ENCODE peak calls at places on chromosomes 13 and 19, in five cellular contexts. P is GM23338, V is HepG2, K is K562, Q is PC-9. D is an unnamed sample.
A peak's percentile ranks its signal among the peaks of the same experiment; 100 is the strongest.

GRCh38 chr13:23810842-23811241 is 78.4 kb downstream of the MIPEP start:
- DNase-seq in K (no peak), Q (no peak), P (peak; percentile 48), V (no peak), D (no peak)

GRCh38 chr19:10211071-10211470 is 16.3 kb upstream of the DNMT1 start:
- DNase-seq in P (no peak), Q (no peak), V (no peak), K (no peak), D (no peak)

GRCh38 chr13:75702476-75702875 is 66.3 kb downstream of the LMO7 start:
- DNase-seq in Q (no peak), P (no peak), V (no peak), K (no peak), D (no peak)

GRCh38 chr19:50818859-50819472 is 4.6 kb downstream of the KLK1 start:
- DNase-seq in K (no peak), P (no peak), V (no peak), Q (no peak), D (no peak)

GRCh38 chr13:103156346-103156998 is 90.3 kb upstream of the SLC10A2 start:
- DNase-seq in K (no peak), P (no peak), Q (no peak), V (no peak), D (no peak)

GRCh38 chr13:90168953-90169352 is 1178.5 kb upstream of the MIR17HG start:
- DNase-seq in V (no peak), K (no peak), Q (no peak), P (no peak), D (no peak)

GRCh38 chr19:28350673-28351072 is 862.3 kb downstream of the UQCRFS1 start:
- DNase-seq in Q (no peak), V (no peak), P (no peak), K (no peak), D (no peak)

GRCh38 chr19:38320969-38321339 is 1.3 kb downstream of the KCNK6 start:
- DNase-seq in P (no peak), V (no peak), K (no peak), Q (no peak), D (no peak)

GRCh38 chr19:5345895-5346386 is 5.3 kb upstream of the PTPRS start:
- DNase-seq in V (no peak), P (no peak), Q (no peak), K (no peak), D (peak; percentile 84)

GRCh38 chr19:51456541-51457290 is 1.5 kb downstream of the SIGLEC8 start:
- DNase-seq in V (no peak), Q (no peak), P (no peak), K (no peak), D (no peak)

GRCh38 chr19:31504221-31504620 is 155.0 kb upstream of the TSHZ3 start:
- DNase-seq in P (no peak), K (no peak), V (no peak), Q (no peak), D (no peak)

GRCh38 chr19:48415395-48415794 is 21.9 kb downstream of the GRIN2D start:
- DNase-seq in K (peak; percentile 95), V (peak; percentile 52), Q (peak; percentile 71), P (peak; percentile 99), D (peak; percentile 51)

GRCh38 chr19:51158474-51159129 is 16.5 kb downstream of the SIGLEC7 start:
- DNase-seq in K (peak; percentile 79), Q (peak; percentile 33), P (peak; percentile 93), V (peak; percentile 42), D (peak; percentile 13)

GRCh38 chr13:19182536-19182935 is 912 bp upstream of the TUBA3C start:
- DNase-seq in Q (no peak), K (no peak), P (no peak), V (no peak), D (no peak)

GRCh38 chr13:106700007-106700950 is 132.3 kb upstream of the ARGLU1 start:
- DNase-seq in V (no peak), P (no peak), K (no peak), Q (no peak), D (no peak)

GRCh38 chr19:18055967-18056366 is 30.8 kb downstream of the IL12RB1 start:
- DNase-seq in K (no peak), P (no peak), V (no peak), Q (no peak), D (no peak)

GRCh38 chr13:108266316-108266936 is 3.1 kb upstream of the TNFSF13B start:
- DNase-seq in P (no peak), V (no peak), Q (no peak), K (no peak), D (no peak)

GRCh38 chr19:55069137-55069858 is 6.3 kb upstream of the RDH13 start:
- DNase-seq in Q (peak; percentile 90), V (no peak), P (peak; percentile 81), K (peak; percentile 57), D (peak; percentile 13)

GRCh38 chr19:1250374-1251232 is 2.2 kb downstream of the MIDN start:
- DNase-seq in Q (no peak), K (peak; percentile 57), P (peak; percentile 81), V (peak; percentile 68), D (peak; percentile 85)

GRCh38 chr19:17757125-17757524 is 5.8 kb downstream of the FCHO1 start:
- DNase-seq in V (no peak), P (no peak), K (no peak), Q (peak; percentile 45), D (peak; percentile 38)

GRCh38 chr13:93882086-93882651 is 597.3 kb downstream of the DCT start:
- DNase-seq in K (no peak), Q (no peak), V (no peak), P (no peak), D (peak; percentile 52)

GRCh38 chr13:75785130-75785529 is 149.0 kb downstream of the LMO7 start:
- DNase-seq in K (no peak), P (no peak), V (no peak), Q (no peak), D (peak; percentile 37)

GRCh38 chr13:27928353-27928804 is 8.6 kb downstream of the PDX1 start:
- DNase-seq in V (no peak), K (no peak), P (peak; percentile 51), Q (no peak), D (no peak)

GRCh38 chr13:27927444-27928352 is 7.9 kb downstream of the PDX1 start:
- DNase-seq in Q (no peak), V (no peak), P (peak; percentile 59), K (no peak), D (no peak)

GRCh38 chr13:27924529-27925141 is 4.8 kb downstream of the PDX1 start:
- DNase-seq in K (no peak), P (peak; percentile 60), V (no peak), Q (no peak), D (no peak)

GRCh38 chr13:27925220-27925991 is 5.6 kb downstream of the PDX1 start:
- DNase-seq in P (no peak), Q (no peak), K (no peak), V (no peak), D (no peak)

GRCh38 chr13:27926644-27927434 is 7.0 kb downstream of the PDX1 start:
- DNase-seq in V (no peak), Q (no peak), P (peak; percentile 62), K (no peak), D (no peak)
- TF ChIP-seq EZH2 in V (no peak), Q (no peak), P (peak; percentile 99), K (no peak), D (peak; percentile 81)

GRCh38 chr19:4277051-4277700 is 1.9 kb upstream of the SHD start:
- DNase-seq in Q (no peak), K (peak; percentile 40), P (peak; percentile 35), V (no peak), D (no peak)

GRCh38 chr19:4278926-4279529 is at the start of gene SHD:
- DNase-seq in Q (no peak), K (peak; percentile 67), V (no peak), P (peak; percentile 72), D (no peak)

GRCh38 chr19:4278010-4278409 is 1.1 kb upstream of the SHD start:
- DNase-seq in P (no peak), Q (no peak), K (no peak), V (no peak), D (no peak)

GRCh38 chr19:4278460-4278901 is 585 bp upstream of the SHD start:
- DNase-seq in P (peak; percentile 59), K (peak; percentile 43), V (no peak), Q (no peak), D (no peak)

DNA sequence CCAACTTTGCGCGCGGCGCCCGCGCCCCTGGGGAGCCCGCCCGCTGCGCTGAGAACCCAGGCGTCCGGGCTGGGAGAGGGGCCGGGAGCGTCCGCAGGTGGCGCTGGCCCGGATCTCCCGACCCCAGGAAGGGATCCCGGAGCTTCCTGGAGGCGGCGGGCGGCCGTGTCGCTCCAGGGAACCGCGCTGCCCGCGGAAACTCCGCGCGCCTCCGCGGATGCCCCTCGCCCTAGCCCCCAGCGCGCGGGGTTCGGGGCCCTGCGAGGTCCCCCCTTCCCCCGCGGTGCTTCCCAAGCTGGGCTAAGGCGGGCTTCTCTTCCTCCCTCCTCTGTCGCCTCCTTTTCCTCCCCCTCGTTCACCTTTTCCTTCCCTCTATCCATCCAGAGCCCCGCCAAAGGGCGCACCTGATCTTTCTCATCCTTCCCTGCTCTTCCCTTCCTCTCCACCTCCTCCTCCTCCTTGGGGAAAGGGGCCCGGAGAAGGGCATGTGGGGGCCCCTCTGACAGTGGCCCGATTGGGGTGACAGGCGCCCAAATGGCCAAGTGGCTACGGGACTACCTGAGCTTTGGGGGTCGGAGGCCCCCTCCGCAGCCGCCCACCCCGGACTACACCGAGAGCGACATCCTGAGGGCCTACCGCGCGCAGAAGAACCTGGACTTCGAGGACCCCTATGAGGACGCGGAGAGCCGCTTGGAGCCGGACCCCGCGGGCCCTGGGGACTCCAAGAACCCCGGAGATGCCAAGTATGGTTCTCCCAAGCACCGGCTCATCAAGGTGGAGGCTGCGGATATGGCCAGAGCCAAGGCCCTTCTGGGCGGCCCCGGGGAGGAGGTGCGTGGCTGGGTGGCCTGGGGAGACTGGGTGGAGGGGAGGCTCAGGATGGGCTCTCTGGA is 710 bp downstream of the SHD start:
- DNase-seq in V (no peak), Q (no peak), K (no peak), P (peak; percentile 45), D (no peak)
- TF ChIP-seq EZH2 in V (no peak), Q (no peak), K (no peak), P (peak; percentile 16), D (no peak)

GRCh38 chr19:16323532-16323931 is 1.1 kb upstream of the KLF2 start:
- DNase-seq in V (no peak), P (no peak), K (no peak), Q (no peak), D (no peak)

GRCh38 chr19:16325671-16326400 is 1.2 kb downstream of the KLF2 start:
- DNase-seq in K (no peak), V (no peak), Q (no peak), P (peak; percentile 93), D (no peak)

GRCh38 chr19:16325161-16325527 is 518 bp downstream of the KLF2 start:
- DNase-seq in Q (peak; percentile 28), V (no peak), P (peak; percentile 71), K (peak; percentile 77), D (no peak)

GRCh38 chr19:16324064-16324383 is 602 bp upstream of the KLF2 start:
- DNase-seq in V (no peak), Q (no peak), P (no peak), K (no peak), D (no peak)

GRCh38 chr19:16324384-16325160 is at the start of gene KLF2:
- DNase-seq in P (peak; percentile 77), K (peak; percentile 92), Q (peak; percentile 86), V (peak; percentile 28), D (peak; percentile 87)
- TF ChIP-seq EZH2 in P (peak; percentile 52), K (no peak), Q (no peak), V (no peak), D (no peak)

DNA sequence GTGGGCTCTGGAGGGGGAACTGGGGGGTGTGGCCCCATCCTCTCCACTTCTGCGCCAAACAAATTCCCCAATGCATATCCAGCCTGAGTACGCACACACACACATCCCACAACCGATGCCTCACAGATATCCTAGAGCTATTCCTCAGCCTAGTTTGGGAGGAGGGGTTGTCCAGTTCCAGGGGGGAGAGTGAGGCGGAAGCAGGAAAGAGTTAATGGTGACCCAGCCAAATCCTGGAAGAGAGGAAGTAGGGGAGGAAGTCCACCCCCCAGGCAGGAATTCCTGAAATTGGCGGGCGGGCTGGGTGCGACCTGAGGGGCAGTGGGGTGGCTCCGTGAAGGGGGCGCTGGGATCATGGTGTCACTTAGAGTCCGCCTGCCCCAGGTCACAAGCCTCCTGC is 897 bp downstream of the GPR4 start:
- DNase-seq in K (no peak), P (no peak), V (no peak), Q (no peak), D (no peak)
- TF ChIP-seq EZH2 in K (no peak), P (peak; percentile 38), V (no peak), Q (no peak), D (no peak)

D was measured in fibroblast of lung.